ENCODE peak calls at places on chromosomes 11 and 22, in five cellular contexts. D, N, P, T and V are unnamed samples.

GRCh38 chr11:109859325-109859724 is 233.9 kb upstream of the ZC3H12C start:
- DNase-seq in D (peak), N (no peak), P (peak), T (no peak), V (no peak)

GRCh38 chr11:6612816-6613136 is 760 bp upstream of the TAF10 start:
- DNase-seq in D (no peak), N (peak), P (no peak), T (no peak), V (peak)

GRCh38 chr11:61700221-61700620 is 20.0 kb downstream of the DAGLA start:
- DNase-seq in D (peak), N (no peak), P (peak), T (no peak), V (no peak)

GRCh38 chr11:2670541-2671100 is 29.2 kb downstream of the KCNQ1OT1 start:
- DNase-seq in D (no peak), N (no peak), P (no peak), T (no peak), V (no peak)

GRCh38 chr11:65417221-65417701 is 5.3 kb upstream of the NEAT1 start:
- DNase-seq in D (no peak), N (no peak), P (no peak), T (no peak), V (no peak)

GRCh38 chr11:20584093-20584774 is 15.2 kb upstream of the SLC6A5 start:
- DNase-seq in D (no peak), N (no peak), P (no peak), T (no peak), V (no peak)

GRCh38 chr11:65448074-65448417 is 25.4 kb downstream of the NEAT1 start:
- DNase-seq in D (no peak), N (no peak), P (peak), T (no peak), V (no peak)

GRCh38 chr22:40401532-40401931 is 31.1 kb downstream of the SGSM3 start:
- DNase-seq in D (no peak), N (no peak), P (no peak), T (no peak), V (no peak)

GRCh38 chr22:40867109-40867508 is 5.2 kb upstream of the DNAJB7 start:
- DNase-seq in D (no peak), N (no peak), P (no peak), T (no peak), V (no peak)

GRCh38 chr11:72307439-72307838 is 63.5 kb upstream of the PHOX2A start:
- DNase-seq in D (no peak), N (no peak), P (no peak), T (no peak), V (no peak)

GRCh38 chr11:120564573-120565301 is 53.2 kb downstream of the GRIK4 start:
- DNase-seq in D (no peak), N (peak), P (peak), T (no peak), V (no peak)

GRCh38 chr11:87422566-87422965 is 384.8 kb downstream of the TMEM135 start:
- DNase-seq in D (peak), N (no peak), P (no peak), T (no peak), V (peak)

GRCh38 chr22:43897751-43898261 is 6.0 kb upstream of the PNPLA5 start:
- DNase-seq in D (peak), N (no peak), P (peak), T (no peak), V (no peak)

GRCh38 chr22:45208993-45209838 is 31.5 kb downstream of the KIAA0930 start:
- DNase-seq in D (peak), N (peak), P (peak), T (peak), V (no peak)

GRCh38 chr22:22343603-22344276 is 99.2 kb downstream of the VPREB1 start:
- DNase-seq in D (no peak), N (no peak), P (no peak), T (no peak), V (no peak)

GRCh38 chr11:96306933-96307747 is 35.9 kb downstream of the MAML2 start:
- DNase-seq in D (peak), N (peak), P (peak), T (no peak), V (peak)

GRCh38 chr22:25419247-25420113 is 145.0 kb upstream of the GRK3 start:
- DNase-seq in D (no peak), N (no peak), P (no peak), T (no peak), V (no peak)

GRCh38 chr22:46823654-46824053 is 61.2 kb downstream of the TBC1D22A start:
- DNase-seq in D (no peak), N (no peak), P (no peak), T (no peak), V (no peak)

GRCh38 chr11:35272391-35272821 is 133.4 kb downstream of the CD44 start:
- DNase-seq in D (no peak), N (no peak), P (no peak), T (no peak), V (no peak)

GRCh38 chr22:17931400-17931825 is 92.9 kb downstream of the MICAL3 start:
- DNase-seq in D (peak), N (no peak), P (no peak), T (no peak), V (no peak)

GRCh38 chr11:862704-863388 is 20.2 kb downstream of the TSPAN4 start:
- DNase-seq in D (no peak), N (no peak), P (no peak), T (no peak), V (no peak)

GRCh38 chr11:969651-970205 is 44.1 kb downstream of the AP2A2 start:
- DNase-seq in D (no peak), N (no peak), P (no peak), T (no peak), V (no peak)

GRCh38 chr11:43577566-43578264 is 102.8 kb upstream of the HSD17B12 start:
- DNase-seq in D (no peak), N (no peak), P (no peak), T (no peak), V (no peak)

GRCh38 chr11:43579171-43579918 is 101.2 kb upstream of the HSD17B12 start:
- DNase-seq in D (peak), N (peak), P (peak), T (no peak), V (no peak)

GRCh38 chr11:43579919-43580276 is 100.6 kb upstream of the HSD17B12 start:
- DNase-seq in D (no peak), N (peak), P (no peak), T (no peak), V (no peak)

GRCh38 chr11:43576834-43577521 is 103.6 kb upstream of the HSD17B12 start:
- DNase-seq in D (peak), N (peak), P (peak), T (no peak), V (no peak)

DNA sequence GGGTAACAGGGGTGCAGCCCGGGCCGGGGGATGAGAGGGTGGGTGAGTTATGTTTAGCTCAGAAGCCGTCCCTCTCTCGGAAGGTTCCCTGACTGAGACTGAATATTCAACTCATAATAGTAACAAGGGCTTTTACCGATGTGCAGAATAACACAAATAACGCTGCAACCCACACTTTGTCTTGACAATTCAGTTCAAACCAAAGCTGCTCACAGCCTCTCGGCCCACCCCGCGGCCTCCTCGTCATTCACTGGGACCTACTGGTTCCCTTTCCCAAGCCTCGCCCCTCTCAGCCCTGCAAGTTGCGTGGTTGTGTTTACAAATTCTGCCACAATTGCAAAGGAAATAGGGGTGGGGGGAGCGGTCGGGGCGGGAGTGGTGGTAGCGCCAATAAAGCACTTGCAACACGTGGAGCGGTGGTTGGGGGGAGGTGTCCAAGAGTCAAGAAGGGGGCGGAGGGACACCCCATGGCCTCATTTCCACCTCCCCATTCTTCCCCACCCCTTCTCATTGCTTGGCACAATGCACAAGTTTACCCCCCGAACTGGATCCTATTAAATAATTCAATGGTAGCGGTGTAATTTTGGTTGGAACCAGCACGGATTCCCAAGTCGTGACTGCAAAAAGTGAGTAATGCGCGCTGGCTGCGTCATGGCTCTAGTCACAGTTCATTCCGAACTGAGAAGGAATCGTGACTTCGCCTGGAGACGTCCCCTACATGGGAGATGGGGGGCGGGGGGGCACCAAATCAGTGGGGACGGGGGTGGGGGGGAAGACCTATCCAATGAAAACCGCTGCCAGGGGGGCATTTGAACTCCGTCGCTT is 102.0 kb upstream of the HSD17B12 start:
- DNase-seq in D (peak), N (no peak), P (peak), T (no peak), V (no peak)
- TF ChIP-seq EZH2 in D (no peak), N (peak), P (no peak), T (peak), V (no peak)

GRCh38 chr11:107996025-107996776 is 12.5 kb upstream of the CUL5 start:
- DNase-seq in D (no peak), N (no peak), P (no peak), T (no peak), V (no peak)
- H2AFZ ChIP-seq in D (no peak), N (no peak), P (no peak), T (no peak), V (no peak)

GRCh38 chr11:17385492-17385891 is 3.0 kb downstream of the KCNJ11 start:
- DNase-seq in D (no peak), N (no peak), P (no peak), T (no peak), V (no peak)
- H3K27ac ChIP-seq in D (no peak), N (no peak), P (no peak), T (no peak), V (no peak)

GRCh38 chr11:44876194-44876723 is 74.4 kb downstream of the TP53I11 start:
- DNase-seq in D (no peak), N (no peak), P (no peak), T (no peak), V (no peak)

GRCh38 chr11:44875056-44875455 is 75.6 kb downstream of the TP53I11 start:
- DNase-seq in D (no peak), N (no peak), P (no peak), T (no peak), V (no peak)

GRCh38 chr11:44872556-44872955 is 78.1 kb downstream of the TP53I11 start:
- DNase-seq in D (no peak), N (no peak), P (no peak), T (no peak), V (no peak)

GRCh38 chr11:44876923-44877322 is 73.8 kb downstream of the TP53I11 start:
- DNase-seq in D (no peak), N (peak), P (no peak), T (no peak), V (no peak)

DNA sequence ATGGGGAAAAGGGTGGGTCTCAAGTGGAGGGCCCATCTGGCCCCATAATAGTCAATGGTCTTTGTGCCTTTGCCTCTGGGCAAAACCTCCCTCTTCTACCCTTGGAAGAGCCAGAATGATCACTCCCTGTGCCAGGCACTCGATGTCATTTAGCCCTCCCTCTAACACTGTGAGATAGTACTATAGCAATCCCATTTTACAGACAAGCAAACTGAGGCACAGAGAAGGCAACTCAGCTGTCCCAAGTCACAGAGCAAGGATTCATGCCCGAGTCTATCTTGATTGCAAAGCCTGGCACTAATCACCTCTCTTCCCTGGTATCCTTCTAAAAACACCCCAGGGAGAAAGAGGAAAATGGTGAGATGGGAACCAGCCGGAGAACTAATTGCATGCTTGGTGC is 76.4 kb downstream of the TP53I11 start:
- DNase-seq in D (no peak), N (no peak), P (no peak), T (no peak), V (no peak)
- TF ChIP-seq EZH2 in D (no peak), N (no peak), P (no peak), T (no peak), V (no peak)

GRCh38 chr11:17839973-17840611 is 105.5 kb downstream of the KCNC1 start:
- DNase-seq in D (peak), N (no peak), P (no peak), T (no peak), V (no peak)
- H2AFZ ChIP-seq in D (no peak), N (no peak), P (no peak), T (no peak), V (no peak)

DNA sequence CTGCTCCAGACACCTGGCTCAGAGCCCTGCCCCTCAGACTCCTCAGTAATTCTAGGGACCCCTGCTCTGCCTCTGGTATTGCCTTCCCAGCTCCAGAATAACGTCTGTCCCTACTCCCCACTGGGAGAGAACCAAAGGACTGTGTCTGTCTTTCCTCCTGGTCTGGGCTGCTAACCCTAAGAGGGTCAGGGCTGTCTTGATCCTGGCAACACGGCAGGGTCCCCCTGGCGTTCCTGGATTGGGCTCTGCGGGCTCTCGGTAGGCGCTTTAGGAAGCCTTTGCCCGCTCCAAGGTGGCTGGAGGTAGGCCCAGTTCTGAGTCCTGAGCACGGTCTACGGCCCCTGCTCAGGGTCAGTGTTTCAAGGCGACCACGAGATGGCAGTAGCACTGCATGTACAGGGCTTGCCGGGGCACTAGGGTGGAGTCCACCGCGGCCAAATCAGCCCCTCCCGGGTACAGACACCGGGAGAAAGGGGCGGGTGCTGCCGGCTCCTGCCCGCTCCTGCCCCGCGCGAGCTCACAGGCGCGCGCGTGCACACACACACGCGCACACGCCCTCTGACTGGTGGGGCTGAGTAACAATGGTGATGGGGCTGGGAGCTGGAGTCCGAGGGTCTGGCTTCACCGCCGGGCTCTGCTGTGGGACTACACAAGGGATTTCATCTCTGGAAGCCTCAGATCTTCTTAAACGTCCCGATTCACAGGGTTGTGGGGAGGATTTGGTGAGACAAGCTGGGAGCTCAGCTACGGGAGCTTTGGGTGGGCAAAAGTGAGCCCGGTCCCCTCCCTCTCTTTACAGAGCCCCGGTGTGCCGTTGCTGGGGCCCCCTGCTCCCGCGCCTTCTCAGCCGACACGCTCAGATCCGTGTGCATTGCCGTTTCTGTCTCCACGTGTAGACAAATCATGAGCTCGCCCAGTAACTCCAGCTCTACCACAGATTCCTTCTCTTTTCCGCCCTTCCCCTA is 30.1 kb upstream of the HMOX1 start:
- DNase-seq in D (peak), N (peak), P (peak), T (peak), V (peak)
- H3K27ac ChIP-seq in D (peak), N (no peak), P (peak), T (no peak), V (peak)